ENCODE peak calls at places on chromosomes 12 and 14, in four cellular contexts. One of them, this sample, is unnamed.

GRCh38 chr14:97408937-97409860 is 612.0 kb downstream of the VRK1 start:
- DNase-seq in activated gamma-delta T cell: no peak
- DNase-seq in caudate nucleus: no peak
- DNase-seq in AG09309: no peak
- DNase-seq in this sample: no peak

GRCh38 chr14:37122919-37123639 is 49.3 kb downstream of the SLC25A21 start:
- DNase-seq in activated gamma-delta T cell: no peak
- DNase-seq in caudate nucleus: no peak
- DNase-seq in AG09309: no peak
- DNase-seq in this sample: no peak

GRCh38 chr12:9090220-9090619 is 25.5 kb downstream of the A2M start:
- DNase-seq in activated gamma-delta T cell: no peak
- DNase-seq in caudate nucleus: no peak
- DNase-seq in AG09309: no peak
- DNase-seq in this sample: no peak

GRCh38 chr14:52706286-52706685 is 714 bp upstream of the PSMC6 start:
- DNase-seq in activated gamma-delta T cell: no peak
- DNase-seq in caudate nucleus: no peak
- DNase-seq in AG09309: no peak
- DNase-seq in this sample: peak

GRCh38 chr12:94710933-94711332 is 60.6 kb upstream of the TMCC3 start:
- DNase-seq in activated gamma-delta T cell: no peak
- DNase-seq in caudate nucleus: no peak
- DNase-seq in AG09309: no peak
- DNase-seq in this sample: no peak

GRCh38 chr14:41457393-41457792 is 149.3 kb upstream of the LRFN5 start:
- DNase-seq in activated gamma-delta T cell: no peak
- DNase-seq in caudate nucleus: no peak
- DNase-seq in AG09309: no peak
- DNase-seq in this sample: no peak

GRCh38 chr12:84056-84455 is 17.5 kb downstream of the IQSEC3 start:
- DNase-seq in activated gamma-delta T cell: no peak
- DNase-seq in caudate nucleus: no peak
- DNase-seq in AG09309: no peak
- DNase-seq in this sample: no peak

GRCh38 chr12:118513554-118513953 is 137.2 kb downstream of the SUDS3 start:
- DNase-seq in activated gamma-delta T cell: no peak
- DNase-seq in caudate nucleus: no peak
- DNase-seq in AG09309: no peak
- DNase-seq in this sample: no peak

GRCh38 chr12:19654630-19655384 is 215.5 kb downstream of the AEBP2 start:
- DNase-seq in activated gamma-delta T cell: no peak
- DNase-seq in caudate nucleus: no peak
- DNase-seq in AG09309: peak
- DNase-seq in this sample: no peak

GRCh38 chr12:78696267-78696666 is 168.3 kb upstream of the SYT1 start:
- DNase-seq in activated gamma-delta T cell: no peak
- DNase-seq in caudate nucleus: no peak
- DNase-seq in AG09309: no peak
- DNase-seq in this sample: no peak

GRCh38 chr12:1606021-1606622 is 11.7 kb upstream of the FBXL14 start:
- DNase-seq in activated gamma-delta T cell: no peak
- DNase-seq in caudate nucleus: peak
- DNase-seq in AG09309: no peak
- DNase-seq in this sample: peak

GRCh38 chr12:68259318-68259940 is 6.0 kb upstream of the IL22 start:
- DNase-seq in activated gamma-delta T cell: no peak
- DNase-seq in caudate nucleus: no peak
- DNase-seq in AG09309: no peak
- DNase-seq in this sample: no peak

GRCh38 chr14:91385227-91385626 is 32.4 kb downstream of the CCDC88C start:
- DNase-seq in activated gamma-delta T cell: no peak
- DNase-seq in caudate nucleus: peak
- DNase-seq in AG09309: no peak
- DNase-seq in this sample: no peak

GRCh38 chr12:117333331-117334000 is 28.0 kb downstream of the NOS1 start:
- DNase-seq in activated gamma-delta T cell: no peak
- DNase-seq in caudate nucleus: no peak
- DNase-seq in AG09309: no peak
- DNase-seq in this sample: no peak

GRCh38 chr12:115132145-115132544 is 448.2 kb upstream of the TBX3 start:
- DNase-seq in activated gamma-delta T cell: no peak
- DNase-seq in caudate nucleus: no peak
- DNase-seq in AG09309: peak
- DNase-seq in this sample: no peak

GRCh38 chr14:92986254-92987147 is 63.6 kb downstream of the CHGA start:
- DNase-seq in activated gamma-delta T cell: no peak
- DNase-seq in caudate nucleus: peak
- DNase-seq in AG09309: no peak
- DNase-seq in this sample: peak

GRCh38 chr12:113086249-113087164 is 30.0 kb downstream of the DTX1 start:
- DNase-seq in activated gamma-delta T cell: no peak
- DNase-seq in caudate nucleus: no peak
- DNase-seq in AG09309: no peak
- DNase-seq in this sample: peak

GRCh38 chr14:55309154-55309553 is 37.9 kb downstream of the FBXO34 start:
- DNase-seq in activated gamma-delta T cell: no peak
- DNase-seq in caudate nucleus: no peak
- DNase-seq in AG09309: no peak
- DNase-seq in this sample: no peak

GRCh38 chr12:72268386-72268785 is 3.8 kb upstream of the TRHDE start:
- DNase-seq in activated gamma-delta T cell: no peak
- DNase-seq in caudate nucleus: no peak
- DNase-seq in AG09309: no peak
- DNase-seq in this sample: no peak

GRCh38 chr12:108066583-108067234 is 62.4 kb upstream of the WSCD2 start:
- DNase-seq in activated gamma-delta T cell: no peak
- DNase-seq in caudate nucleus: no peak
- DNase-seq in AG09309: no peak
- DNase-seq in this sample: no peak

GRCh38 chr14:94173471-94173884 is 644 bp upstream of the PPP4R4 start:
- DNase-seq in activated gamma-delta T cell: no peak
- DNase-seq in caudate nucleus: no peak
- DNase-seq in AG09309: no peak
- DNase-seq in this sample: peak

GRCh38 chr14:50954811-50955372 is 10.6 kb upstream of the PYGL start:
- DNase-seq in activated gamma-delta T cell: no peak
- DNase-seq in caudate nucleus: no peak
- DNase-seq in AG09309: no peak
- DNase-seq in this sample: no peak

GRCh38 chr12:10363922-10364838 is 25.7 kb downstream of the KLRK1 start:
- DNase-seq in activated gamma-delta T cell: no peak
- DNase-seq in caudate nucleus: peak
- DNase-seq in AG09309: no peak
- DNase-seq in this sample: peak

GRCh38 chr14:20631821-20632389 is 9.6 kb downstream of the OR6S1 start:
- DNase-seq in activated gamma-delta T cell: no peak
- DNase-seq in caudate nucleus: peak
- DNase-seq in AG09309: no peak
- DNase-seq in this sample: peak

GRCh38 chr14:72962829-72963312 is 36.6 kb downstream of the DCAF4 start:
- DNase-seq in activated gamma-delta T cell: no peak
- DNase-seq in caudate nucleus: no peak
- DNase-seq in AG09309: peak
- DNase-seq in this sample: no peak

GRCh38 chr12:75650989-75651695 is 139.7 kb upstream of the KRR1 start:
- DNase-seq in activated gamma-delta T cell: no peak
- DNase-seq in caudate nucleus: no peak
- DNase-seq in AG09309: no peak
- DNase-seq in this sample: no peak

GRCh38 chr12:3913278-3913677 is 40.1 kb upstream of the PARP11 start:
- DNase-seq in activated gamma-delta T cell: no peak
- DNase-seq in caudate nucleus: no peak
- DNase-seq in AG09309: no peak
- DNase-seq in this sample: no peak